ENCODE peak calls at places on chromosomes 12 and 14, in six cellular contexts. G is hepatocyte, M is pancreas, S is mammary epithelial cell, L is endodermal cell, R is lung. W is an unnamed sample.

GRCh38 chr12:12456637-12457036 is 99.8 kb downstream of the BORCS5 start:
- DNase-seq in G (no peak), M (no peak), S (peak; percentile 74), L (no peak), R (no peak), W (no peak)

GRCh38 chr12:68559246-68559645 is 51.5 kb upstream of the RAP1B start:
- DNase-seq in G (no peak), M (no peak), S (peak; percentile 93), L (no peak), R (no peak), W (no peak)

GRCh38 chr12:31521972-31522371 is 69.0 kb downstream of the DENND5B start:
- DNase-seq in G (no peak), M (no peak), S (no peak), L (no peak), R (no peak), W (no peak)

GRCh38 chr12:48988030-48988649 is 10.0 kb downstream of the WNT1 start:
- DNase-seq in G (peak; percentile 73), M (no peak), S (no peak), L (peak; percentile 99), R (no peak), W (no peak)

GRCh38 chr14:38731962-38732361 is 371.1 kb downstream of the SEC23A start:
- DNase-seq in G (no peak), M (no peak), S (no peak), L (no peak), R (no peak), W (no peak)

GRCh38 chr14:23829736-23830474 is 123.7 kb upstream of the DHRS4 start:
- DNase-seq in G (peak; percentile 62), M (peak; percentile 16), S (peak; percentile 89), L (no peak), R (no peak), W (no peak)

GRCh38 chr12:127272864-127273263 is 994.1 kb upstream of the TMEM132C start:
- DNase-seq in G (no peak), M (no peak), S (peak; percentile 97), L (no peak), R (no peak), W (no peak)

GRCh38 chr14:26993541-26993940 is 395.7 kb upstream of the NOVA1 start:
- DNase-seq in G (no peak), M (no peak), S (no peak), L (no peak), R (no peak), W (no peak)

GRCh38 chr12:47221256-47222023 is 141.7 kb upstream of the AMIGO2 start:
- DNase-seq in G (no peak), M (no peak), S (no peak), L (no peak), R (no peak), W (no peak)

GRCh38 chr12:78580296-78580695 is 284.3 kb upstream of the SYT1 start:
- DNase-seq in G (no peak), M (no peak), S (no peak), L (no peak), R (no peak), W (no peak)

GRCh38 chr12:21828779-21829178 is 54.3 kb upstream of the KCNJ8 start:
- DNase-seq in G (no peak), M (no peak), S (no peak), L (no peak), R (no peak), W (no peak)

GRCh38 chr12:33323823-33324222 is 115.8 kb downstream of the SYT10 start:
- DNase-seq in G (no peak), M (no peak), S (no peak), L (no peak), R (no peak), W (no peak)

GRCh38 chr14:93939304-93940229 is 12.4 kb downstream of the FAM181A start:
- DNase-seq in G (peak; percentile 90), M (peak; percentile 72), S (peak; percentile 71), L (peak; percentile 99), R (peak; percentile 79), W (peak; percentile 91)

GRCh38 chr12:27580561-27581330 is 56.7 kb downstream of the PPFIBP1 start:
- DNase-seq in G (no peak), M (no peak), S (peak; percentile 93), L (no peak), R (no peak), W (no peak)

GRCh38 chr12:115354007-115354452 is 670.1 kb upstream of the TBX3 start:
- DNase-seq in G (peak; percentile 84), M (peak; percentile 19), S (peak; percentile 99), L (no peak), R (peak; percentile 44), W (no peak)

GRCh38 chr14:95480109-95480886 is 36.2 kb downstream of the SYNE3 start:
- DNase-seq in G (no peak), M (no peak), S (peak; percentile 17), L (no peak), R (peak; percentile 41), W (peak; percentile 63)

GRCh38 chr12:57175428-57176138 is 28.2 kb upstream of the LRP1-AS start:
- DNase-seq in G (peak; percentile 70), M (peak; percentile 43), S (peak; percentile 95), L (peak; percentile 98), R (peak; percentile 76), W (no peak)

GRCh38 chr14:76917158-76917596 is 91.0 kb downstream of the LRRC74A start:
- DNase-seq in G (peak; percentile 73), M (no peak), S (peak; percentile 60), L (peak; percentile 95), R (peak; percentile 41), W (no peak)

GRCh38 chr12:12819752-12820311 is 6.7 kb downstream of the DDX47 start:
- DNase-seq in G (peak; percentile 57), M (no peak), S (peak; percentile 86), L (no peak), R (no peak), W (no peak)

GRCh38 chr12:121252712-121253345 is 42.9 kb downstream of the P2RX4 start:
- DNase-seq in G (no peak), M (no peak), S (no peak), L (peak; percentile 77), R (no peak), W (no peak)

GRCh38 chr12:130142736-130143135 is 19.5 kb upstream of the FZD10 start:
- DNase-seq in G (no peak), M (no peak), S (no peak), L (peak; percentile 60), R (no peak), W (no peak)

GRCh38 chr12:123041042-123041531 is 60.6 kb downstream of the ARL6IP4 start:
- DNase-seq in G (no peak), M (no peak), S (no peak), L (no peak), R (no peak), W (no peak)

GRCh38 chr12:55899035-55899434 is 28.7 kb downstream of the PYM1 start:
- DNase-seq in G (peak; percentile 43), M (no peak), S (no peak), L (no peak), R (no peak), W (no peak)

DNA sequence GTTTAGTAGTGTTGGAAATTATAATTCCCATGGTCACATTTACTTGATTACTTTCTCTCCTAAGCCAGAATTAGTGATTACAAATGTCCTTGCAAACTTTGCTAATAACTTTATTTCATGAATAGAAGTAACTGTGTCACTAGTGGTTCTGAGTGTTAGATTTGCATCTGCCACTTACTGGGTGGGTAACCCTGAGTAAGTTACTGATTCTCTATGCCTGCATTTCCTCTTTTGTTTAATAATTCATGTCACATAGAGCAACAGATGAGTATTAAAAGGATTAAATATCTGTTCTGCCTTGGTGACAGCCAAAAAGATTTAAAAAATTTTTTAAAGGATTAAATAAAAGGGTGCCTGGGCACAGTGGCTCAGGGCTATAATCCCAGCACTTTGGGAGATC is 78.6 kb downstream of the BHLHE41 start:
- DNase-seq in G (no peak), M (no peak), S (no peak), L (no peak), R (no peak), W (no peak)
- H3K4me3 ChIP-seq in G (no peak overlapping the region), M (no peak overlapping the region), S (no peak overlapping the region), L (no peak overlapping the region), R (no peak overlapping the region), W (no peak overlapping the region)

GRCh38 chr14:71730471-71730870 is 201.8 kb upstream of the RGS6 start:
- DNase-seq in G (no peak), M (no peak), S (no peak), L (no peak), R (no peak), W (no peak)
- H3K36me3 ChIP-seq in G (no peaks in the 10 kb centered on the region), M (no peaks in the 10 kb centered on the region), S (peaks cover 3% of the 10 kb centered on the region), L (peaks cover 73% of the 10 kb centered on the region), R (peaks cover 29% of the 10 kb centered on the region), W (peaks cover 15% of the 10 kb centered on the region)

DNA sequence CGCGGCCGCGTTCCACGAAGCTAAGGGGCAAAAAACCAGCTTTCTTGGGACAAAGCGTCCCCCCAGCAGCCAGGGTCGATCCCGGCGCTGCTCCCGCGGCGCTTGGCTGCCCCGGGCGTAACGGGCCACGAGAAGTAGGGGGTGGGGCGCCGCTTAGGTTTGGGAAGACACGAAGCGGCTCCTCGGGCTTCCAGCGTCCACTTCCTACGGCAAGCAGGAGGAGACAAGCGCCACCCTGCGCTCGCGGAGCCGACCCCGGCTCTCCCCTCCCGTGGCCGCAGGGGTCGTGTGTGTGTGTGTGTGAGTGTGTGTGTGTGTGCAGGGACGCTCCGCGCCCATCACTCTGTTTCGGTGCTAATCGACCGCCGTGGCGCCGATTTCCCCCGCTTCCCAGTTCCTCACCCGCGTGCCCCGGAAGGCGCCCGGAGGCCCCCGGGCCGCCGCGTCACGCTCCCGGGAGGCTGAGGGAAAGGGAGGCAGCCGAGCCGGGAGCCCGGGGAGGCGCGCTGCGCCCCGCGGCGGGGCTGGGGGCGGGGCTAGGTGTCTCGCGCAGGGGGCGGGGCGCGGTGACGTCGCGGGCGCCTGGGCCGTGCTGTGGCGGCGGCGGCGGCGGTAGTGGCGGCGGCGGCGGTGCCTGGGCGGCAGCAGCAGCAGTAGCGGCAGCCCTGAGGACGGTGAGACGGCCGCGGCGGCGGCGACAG is at the start of gene ERC1:
- DNase-seq in G (peak; percentile 95), M (peak; percentile 86), S (peak; percentile 85), L (peak; percentile 95), R (peak; percentile 88), W (peak; percentile 80)
- TF ChIP-seq CTCF in G (peak; percentile 4), M (no peak), S (no peak), L (peak; percentile 47), R (no peak), W (no peak)

GRCh38 chr12:65532162-65532561 is 253.7 kb downstream of the MSRB3 start:
- DNase-seq in G (no peak), M (no peak), S (no peak), L (no peak), R (no peak), W (no peak)
- H3K4me3 ChIP-seq in G (no peak overlapping the region), M (no peak overlapping the region), S (no peak overlapping the region), L (no peak overlapping the region), R (no peak overlapping the region), W (no peak overlapping the region)

GRCh38 chr12:2803635-2804380 is 8.7 kb upstream of the ITFG2 start:
- DNase-seq in G (no peak), M (no peak), S (no peak), L (no peak), R (no peak), W (no peak)

GRCh38 chr12:2811791-2812190 is 677 bp upstream of the ITFG2 start:
- DNase-seq in G (no peak), M (no peak), S (no peak), L (no peak), R (no peak), W (no peak)

GRCh38 chr12:2804390-2805145 is 7.9 kb upstream of the ITFG2 start:
- DNase-seq in G (peak; percentile 77), M (no peak), S (no peak), L (no peak), R (no peak), W (no peak)

GRCh38 chr12:2805146-2805525 is 7.3 kb upstream of the ITFG2 start:
- DNase-seq in G (no peak), M (no peak), S (no peak), L (no peak), R (no peak), W (no peak)

GRCh38 chr12:2806700-2807099 is 5.8 kb upstream of the ITFG2 start:
- DNase-seq in G (no peak), M (no peak), S (no peak), L (no peak), R (no peak), W (no peak)
- H3K36me3 ChIP-seq in G (no peaks in the 10 kb centered on the region), M (peaks cover 6% of the 10 kb centered on the region), S (peaks cover 33% of the 10 kb centered on the region), L (peaks cover 42% of the 10 kb centered on the region), R (peaks cover 16% of the 10 kb centered on the region), W (peaks cover 6% of the 10 kb centered on the region)

W was measured in GM06990.